ENCODE peak calls at places on chromosomes 16 and 17, in nine cellular contexts. S, D, Z, J, B, G, K, X and M are unnamed samples.

GRCh38 chr16:27495191-27495590 is 54.5 kb downstream of the GTF3C1 start:
- DNase-seq in S (no peak), D (peak), Z (no peak), J (no peak), B (no peak), G (peak), K (peak), X (no peak), M (peak)

GRCh38 chr17:32878211-32878610 is 1.3 kb upstream of the MYO1D start:
- DNase-seq in S (no peak), D (peak), Z (peak), J (no peak), B (peak), G (peak), K (peak), X (peak), M (no peak)

GRCh38 chr16:25716186-25716585 is 24.4 kb downstream of the HS3ST4 start:
- DNase-seq in S (no peak), D (no peak), Z (no peak), J (no peak), B (no peak), G (no peak), K (no peak), X (no peak), M (no peak)

GRCh38 chr17:50534222-50534978 is 1.9 kb downstream of the EPN3 start:
- DNase-seq in S (no peak), D (no peak), Z (no peak), J (no peak), B (no peak), G (no peak), K (no peak), X (no peak), M (no peak)

GRCh38 chr17:74024871-74025531 is 178.5 kb upstream of the RPL38 start:
- DNase-seq in S (no peak), D (no peak), Z (no peak), J (no peak), B (no peak), G (no peak), K (no peak), X (no peak), M (no peak)

GRCh38 chr17:9971991-9972390 is 66.9 kb upstream of the RCVRN start:
- DNase-seq in S (no peak), D (peak), Z (peak), J (no peak), B (peak), G (peak), K (peak), X (no peak), M (no peak)

GRCh38 chr16:86285938-86286921 is 224.1 kb upstream of the FOXF1 start:
- DNase-seq in S (no peak), D (no peak), Z (peak), J (no peak), B (no peak), G (peak), K (no peak), X (peak), M (no peak)

GRCh38 chr16:69893086-69893485 is 58.0 kb upstream of the CLEC18A start:
- DNase-seq in S (no peak), D (no peak), Z (no peak), J (no peak), B (no peak), G (no peak), K (no peak), X (no peak), M (no peak)

GRCh38 chr17:5526821-5527598 is 40.6 kb downstream of the MIS12 start:
- DNase-seq in S (peak), D (peak), Z (peak), J (peak), B (peak), G (peak), K (peak), X (peak), M (peak)

GRCh38 chr17:11624968-11625367 is 26.7 kb downstream of the DNAH9 start:
- DNase-seq in S (no peak), D (no peak), Z (no peak), J (no peak), B (no peak), G (no peak), K (no peak), X (no peak), M (no peak)

GRCh38 chr17:66763056-66763455 is 71.9 kb upstream of the CACNG5 start:
- DNase-seq in S (no peak), D (no peak), Z (no peak), J (no peak), B (no peak), G (no peak), K (no peak), X (no peak), M (no peak)

GRCh38 chr16:26658486-26658885 is 408.2 kb upstream of the C16orf82 start:
- DNase-seq in S (no peak), D (no peak), Z (no peak), J (no peak), B (no peak), G (no peak), K (no peak), X (no peak), M (no peak)

GRCh38 chr16:2429771-2430663 is 770 bp downstream of the CCNF start:
- DNase-seq in S (no peak), D (peak), Z (peak), J (no peak), B (peak), G (peak), K (peak), X (peak), M (no peak)

GRCh38 chr16:24700549-24701392 is 28.7 kb upstream of the TNRC6A start:
- DNase-seq in S (peak), D (peak), Z (peak), J (no peak), B (peak), G (peak), K (peak), X (peak), M (peak)

GRCh38 chr16:85238233-85238647 is 126.0 kb upstream of the CIBAR2 start:
- DNase-seq in S (peak), D (peak), Z (no peak), J (no peak), B (no peak), G (peak), K (peak), X (no peak), M (peak)

GRCh38 chr16:89103156-89103555 is 9.5 kb downstream of the ACSF3 start:
- DNase-seq in S (no peak), D (no peak), Z (no peak), J (no peak), B (no peak), G (no peak), K (no peak), X (no peak), M (no peak)

GRCh38 chr16:74052006-74052405 is 244.6 kb upstream of the PSMD7 start:
- DNase-seq in S (no peak), D (no peak), Z (no peak), J (no peak), B (no peak), G (peak), K (no peak), X (no peak), M (no peak)

GRCh38 chr16:12392585-12393089 is 411.1 kb downstream of the CPPED1 start:
- DNase-seq in S (no peak), D (no peak), Z (no peak), J (no peak), B (no peak), G (no peak), K (peak), X (peak), M (no peak)

GRCh38 chr17:31425646-31426045 is 34.2 kb downstream of the RAB11FIP4 start:
- DNase-seq in S (no peak), D (no peak), Z (no peak), J (no peak), B (no peak), G (no peak), K (no peak), X (no peak), M (no peak)

GRCh38 chr16:7246578-7246977 is 86.1 kb upstream of the RBFOX1 start:
- DNase-seq in S (no peak), D (no peak), Z (no peak), J (no peak), B (no peak), G (no peak), K (no peak), X (no peak), M (no peak)

GRCh38 chr16:83606486-83607030 is 201.2 kb upstream of the HSBP1 start:
- DNase-seq in S (no peak), D (no peak), Z (no peak), J (no peak), B (no peak), G (no peak), K (no peak), X (no peak), M (no peak)

GRCh38 chr16:67169642-67170167 is 633 bp upstream of the NOL3 start:
- DNase-seq in S (no peak), D (peak), Z (peak), J (no peak), B (no peak), G (no peak), K (no peak), X (no peak), M (no peak)

GRCh38 chr17:21085707-21086106 is 41.1 kb upstream of the DHRS7B start:
- DNase-seq in S (no peak), D (no peak), Z (no peak), J (no peak), B (no peak), G (no peak), K (no peak), X (no peak), M (no peak)

GRCh38 chr17:29891131-29891530 is 38.9 kb downstream of the SSH2 start:
- DNase-seq in S (no peak), D (no peak), Z (no peak), J (no peak), B (no peak), G (no peak), K (no peak), X (no peak), M (no peak)

GRCh38 chr16:31427441-31428276 is 501 bp downstream of the COX6A2 start:
- DNase-seq in S (peak), D (peak), Z (no peak), J (peak), B (peak), G (no peak), K (no peak), X (no peak), M (no peak)

GRCh38 chr16:69601250-69601649 is 35.5 kb downstream of the NFAT5 start:
- DNase-seq in S (no peak), D (no peak), Z (no peak), J (no peak), B (no peak), G (no peak), K (no peak), X (no peak), M (no peak)